ENCODE peak calls at places on chromosomes 1 and 21, in six cellular contexts. U is GM23338, F is right lobe of liver, Z is pancreas, W is stomach, S is left lung. E is an unnamed sample.

GRCh38 chr21:46390603-46391545 is 66.9 kb downstream of the PCNT start:
- DNase-seq in U (no peak), F (no peak), Z (no peak), W (no peak), S (peak; percentile 74), E (no peak)

GRCh38 chr1:38235705-38236104 is 189.1 kb upstream of the POU3F1 start:
- DNase-seq in U (no peak), F (no peak), Z (no peak), W (no peak), S (no peak), E (no peak)

GRCh38 chr1:51956528-51957509 is 33.7 kb downstream of the RAB3B start:
- DNase-seq in U (peak; percentile 27), F (no peak), Z (no peak), W (no peak), S (no peak), E (no peak)

GRCh38 chr21:36861595-36861883 is 104.9 kb downstream of the HLCS start:
- DNase-seq in U (no peak), F (no peak), Z (no peak), W (no peak), S (no peak), E (no peak)

GRCh38 chr1:22753396-22754083 is 42.9 kb downstream of the EPHB2 start:
- DNase-seq in U (no peak), F (no peak), Z (no peak), W (no peak), S (no peak), E (no peak)

GRCh38 chr21:40902299-40902698 is 55.3 kb upstream of the DSCAM start:
- DNase-seq in U (no peak), F (no peak), Z (peak; percentile 14), W (peak; percentile 52), S (no peak), E (no peak)

GRCh38 chr1:212520746-212521145 is 87.8 kb upstream of the ATF3 start:
- DNase-seq in U (no peak), F (no peak), Z (no peak), W (no peak), S (no peak), E (no peak)

GRCh38 chr1:55580845-55581332 is 365.7 kb upstream of the USP24 start:
- DNase-seq in U (no peak), F (no peak), Z (no peak), W (no peak), S (no peak), E (no peak)

GRCh38 chr1:2324553-2325366 is 66.6 kb downstream of the MORN1 start:
- DNase-seq in U (no peak), F (no peak), Z (no peak), W (no peak), S (no peak), E (no peak)

GRCh38 chr1:93001893-93002292 is 40.6 kb upstream of the DIPK1A start:
- DNase-seq in U (no peak), F (no peak), Z (no peak), W (no peak), S (no peak), E (no peak)

GRCh38 chr1:181592261-181592859 is 109.0 kb downstream of the CACNA1E start:
- DNase-seq in U (peak; percentile 15), F (no peak), Z (no peak), W (no peak), S (no peak), E (no peak)

GRCh38 chr1:37458551-37458950 is 15.8 kb upstream of the ZC3H12A start:
- DNase-seq in U (no peak), F (no peak), Z (no peak), W (no peak), S (no peak), E (no peak)

GRCh38 chr1:60747321-60747720 is 335.0 kb upstream of the NFIA start:
- DNase-seq in U (no peak), F (no peak), Z (no peak), W (no peak), S (no peak), E (no peak)

GRCh38 chr1:42931108-42931539 is 27.5 kb downstream of the SLC2A1 start:
- DNase-seq in U (peak; percentile 82), F (no peak), Z (no peak), W (no peak), S (no peak), E (peak; percentile 46)

GRCh38 chr1:239025997-239026694 is 360.2 kb upstream of the CHRM3 start:
- DNase-seq in U (no peak), F (no peak), Z (no peak), W (no peak), S (no peak), E (no peak)

GRCh38 chr1:92167151-92167550 is 50.6 kb upstream of the C1orf146 start:
- DNase-seq in U (no peak), F (no peak), Z (no peak), W (no peak), S (no peak), E (no peak)

GRCh38 chr1:35192853-35193664 is at the start of gene SFPQ:
- DNase-seq in U (peak; percentile 99), F (peak; percentile 92), Z (peak; percentile 99), W (peak; percentile 97), S (peak; percentile 91), E (peak; percentile 97)

GRCh38 chr1:223204424-223204823 is 61.4 kb upstream of the TLR5 start:
- DNase-seq in U (no peak), F (no peak), Z (no peak), W (no peak), S (no peak), E (no peak)

GRCh38 chr1:204069887-204070286 is 3.0 kb upstream of the SOX13 start:
- DNase-seq in U (no peak), F (no peak), Z (no peak), W (no peak), S (no peak), E (no peak)

GRCh38 chr1:168906367-168906766 is 177.4 kb upstream of the DPT start:
- DNase-seq in U (no peak), F (no peak), Z (no peak), W (no peak), S (no peak), E (no peak)

GRCh38 chr1:114466334-114467014 is 44.5 kb downstream of the TRIM33 start:
- DNase-seq in U (peak; percentile 50), F (no peak), Z (no peak), W (no peak), S (no peak), E (no peak)

GRCh38 chr1:65001238-65001792 is 35.0 kb upstream of the JAK1 start:
- DNase-seq in U (peak; percentile 75), F (peak; percentile 85), Z (peak; percentile 33), W (peak; percentile 55), S (peak; percentile 93), E (peak; percentile 77)

GRCh38 chr1:25707280-25708016 is 90.9 kb downstream of the MAN1C1 start:
- DNase-seq in U (peak; percentile 68), F (no peak), Z (no peak), W (no peak), S (no peak), E (no peak)

GRCh38 chr1:101907264-101907663 is 89.5 kb downstream of the OLFM3 start:
- DNase-seq in U (peak; percentile 29), F (no peak), Z (no peak), W (no peak), S (no peak), E (no peak)

GRCh38 chr1:212007896-212008295 is 27.5 kb downstream of the INTS7 start:
- DNase-seq in U (no peak), F (no peak), Z (no peak), W (no peak), S (no peak), E (no peak)

GRCh38 chr1:110264430-110264829 is 54.3 kb downstream of the KCNC4 start:
- DNase-seq in U (no peak), F (no peak), Z (no peak), W (no peak), S (no peak), E (no peak)

GRCh38 chr1:240602189-240602588 is 9.8 kb downstream of the GREM2 start:
- DNase-seq in U (no peak), F (no peak), Z (no peak), W (no peak), S (no peak), E (no peak)

GRCh38 chr1:37817481-37817880 is 9.5 kb upstream of the YRDC start:
- DNase-seq in U (peak; percentile 60), F (peak; percentile 69), Z (peak; percentile 64), W (peak; percentile 83), S (no peak), E (no peak)

GRCh38 chr1:178137238-178137637 is 43.3 kb downstream of the RASAL2 start:
- DNase-seq in U (no peak), F (no peak), Z (no peak), W (no peak), S (no peak), E (no peak)

GRCh38 chr1:223116950-223117349 is 26.1 kb downstream of the TLR5 start:
- DNase-seq in U (no peak), F (no peak), Z (no peak), W (no peak), S (peak; percentile 70), E (no peak)

GRCh38 chr1:198655464-198656121 is 16.8 kb downstream of the PTPRC start:
- DNase-seq in U (no peak), F (no peak), Z (no peak), W (no peak), S (no peak), E (no peak)

GRCh38 chr1:68831281-68831680 is 334.4 kb upstream of the DEPDC1 start:
- DNase-seq in U (no peak), F (no peak), Z (no peak), W (no peak), S (no peak), E (no peak)

GRCh38 chr21:27475363-27475955 is 508.6 kb upstream of the ADAMTS5 start:
- DNase-seq in U (no peak), F (no peak), Z (no peak), W (no peak), S (no peak), E (no peak)

GRCh38 chr1:27113861-27114260 is 41.1 kb downstream of the SLC9A1 start:
- DNase-seq in U (no peak), F (no peak), Z (no peak), W (no peak), S (no peak), E (peak; percentile 17)
- H3K4me1 ChIP-seq in U (no peaks in the 10 kb centered on the region), F (peaks cover 43% of the 10 kb centered on the region), Z (peaks cover 13% of the 10 kb centered on the region), W (peaks cover 85% of the 10 kb centered on the region), S (peaks cover 86% of the 10 kb centered on the region), E (peaks cover 45% of the 10 kb centered on the region)

GRCh38 chr1:184167352-184167751 is 115.8 kb downstream of the TSEN15 start:
- DNase-seq in U (no peak), F (no peak), Z (no peak), W (no peak), S (no peak), E (no peak)
- TF ChIP-seq CTCF in U (no peak), F (no peak), Z (no peak), W (no peak), S (no peak), E (no peak)

DNA sequence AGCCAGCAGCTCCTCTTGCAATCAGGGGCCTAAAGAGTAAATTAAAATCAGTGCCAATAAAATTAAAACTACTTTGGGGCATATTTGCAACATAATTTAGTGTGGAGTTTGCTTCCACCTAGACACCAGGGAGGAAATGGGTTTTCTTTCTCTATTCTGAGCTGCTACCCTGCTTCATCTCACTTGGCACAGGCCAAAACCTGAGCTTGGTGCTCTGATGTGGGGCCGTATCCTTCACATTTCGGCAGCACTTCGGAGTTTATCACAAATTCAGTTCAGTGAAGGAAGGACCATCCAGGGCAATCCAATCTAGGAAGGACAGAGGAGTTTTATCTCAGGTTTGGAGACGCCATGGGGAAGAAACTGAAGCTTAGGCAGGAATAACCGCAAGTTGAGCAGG is 123.6 kb upstream of the SPATA6 start:
- DNase-seq in U (no peak), F (no peak), Z (no peak), W (no peak), S (no peak), E (no peak)
- H3K27ac ChIP-seq in U (peak overlapping the region; percentile 33), F (no peak overlapping the region), Z (no peak overlapping the region), W (no peak overlapping the region), S (no peak overlapping the region), E (no peak overlapping the region)

GRCh38 chr1:27009601-27010197 is 3.0 kb downstream of the TENT5B start:
- DNase-seq in U (peak; percentile 18), F (no peak), Z (peak; percentile 62), W (peak; percentile 73), S (no peak), E (no peak)
- H3K4me1 ChIP-seq in U (peaks cover 55% of the 10 kb centered on the region), F (no peaks in the 10 kb centered on the region), Z (peaks cover 4% of the 10 kb centered on the region), W (peaks cover 83% of the 10 kb centered on the region), S (peaks cover 26% of the 10 kb centered on the region), E (peaks cover 7% of the 10 kb centered on the region)

E was measured in CD8-positive, alpha-beta T cell.